ENCODE peak calls at places on chromosomes 6 and 20, in four cellular contexts. One of them, this sample, is unnamed.

GRCh38 chr6:107506145-107506544 is 16.2 kb downstream of the SOBP start:
- DNase-seq in GM23248: no peak
- DNase-seq in lower lobe of right lung: no peak
- DNase-seq in OCI-LY7: no peak
- DNase-seq in this sample: no peak

GRCh38 chr6:131136021-131136847 is 967 bp downstream of the AKAP7 start:
- DNase-seq in GM23248: peak; percentile 83
- DNase-seq in lower lobe of right lung: no peak
- DNase-seq in OCI-LY7: no peak
- DNase-seq in this sample: no peak

GRCh38 chr6:19035454-19035853 is 648.3 kb downstream of the RNF144B start:
- DNase-seq in GM23248: no peak
- DNase-seq in lower lobe of right lung: no peak
- DNase-seq in OCI-LY7: no peak
- DNase-seq in this sample: no peak

GRCh38 chr6:158686791-158687381 is 37.0 kb downstream of the SYTL3 start:
- DNase-seq in GM23248: no peak
- DNase-seq in lower lobe of right lung: no peak
- DNase-seq in OCI-LY7: no peak
- DNase-seq in this sample: no peak

GRCh38 chr6:7414811-7415210 is 25.2 kb downstream of the RIOK1 start:
- DNase-seq in GM23248: peak; percentile 94
- DNase-seq in lower lobe of right lung: no peak
- DNase-seq in OCI-LY7: no peak
- DNase-seq in this sample: peak; percentile 82

GRCh38 chr6:20092071-20092566 is 120.2 kb downstream of the MBOAT1 start:
- DNase-seq in GM23248: peak; percentile 52
- DNase-seq in lower lobe of right lung: no peak
- DNase-seq in OCI-LY7: peak; percentile 27
- DNase-seq in this sample: peak; percentile 87

GRCh38 chr6:119985952-119986736 is 636.6 kb upstream of the MAN1A1 start:
- DNase-seq in GM23248: no peak
- DNase-seq in lower lobe of right lung: no peak
- DNase-seq in OCI-LY7: no peak
- DNase-seq in this sample: no peak

GRCh38 chr6:1516742-1517520 is 92.8 kb upstream of the FOXC1 start:
- DNase-seq in GM23248: no peak
- DNase-seq in lower lobe of right lung: no peak
- DNase-seq in OCI-LY7: no peak
- DNase-seq in this sample: no peak

GRCh38 chr20:731891-732560 is 36.3 kb downstream of the SLC52A3 start:
- DNase-seq in GM23248: peak; percentile 46
- DNase-seq in lower lobe of right lung: no peak
- DNase-seq in OCI-LY7: no peak
- DNase-seq in this sample: no peak

GRCh38 chr6:79946242-79946641 is 1.1 kb downstream of the ELOVL4 start:
- DNase-seq in GM23248: peak; percentile 49
- DNase-seq in lower lobe of right lung: no peak
- DNase-seq in OCI-LY7: peak; percentile 1
- DNase-seq in this sample: peak; percentile 73

GRCh38 chr6:20604159-20604558 is 69.9 kb downstream of the CDKAL1 start:
- DNase-seq in GM23248: no peak
- DNase-seq in lower lobe of right lung: no peak
- DNase-seq in OCI-LY7: no peak
- DNase-seq in this sample: no peak

GRCh38 chr20:21074605-21075336 is 31.4 kb downstream of the LINC00237 start:
- DNase-seq in GM23248: peak; percentile 16
- DNase-seq in lower lobe of right lung: no peak
- DNase-seq in OCI-LY7: no peak
- DNase-seq in this sample: no peak

GRCh38 chr20:34017610-34018009 is 23.9 kb downstream of the RALY start:
- DNase-seq in GM23248: peak; percentile 92
- DNase-seq in lower lobe of right lung: no peak
- DNase-seq in OCI-LY7: no peak
- DNase-seq in this sample: no peak

GRCh38 chr20:34015401-34016335 is 22.0 kb downstream of the RALY start:
- DNase-seq in GM23248: no peak
- DNase-seq in lower lobe of right lung: no peak
- DNase-seq in OCI-LY7: no peak
- DNase-seq in this sample: no peak

GRCh38 chr20:34016736-34017135 is 23.0 kb downstream of the RALY start:
- DNase-seq in GM23248: no peak
- DNase-seq in lower lobe of right lung: no peak
- DNase-seq in OCI-LY7: no peak
- DNase-seq in this sample: no peak

GRCh38 chr20:34014878-34015277 is 21.2 kb downstream of the RALY start:
- DNase-seq in GM23248: no peak
- DNase-seq in lower lobe of right lung: no peak
- DNase-seq in OCI-LY7: no peak
- DNase-seq in this sample: no peak

DNA sequence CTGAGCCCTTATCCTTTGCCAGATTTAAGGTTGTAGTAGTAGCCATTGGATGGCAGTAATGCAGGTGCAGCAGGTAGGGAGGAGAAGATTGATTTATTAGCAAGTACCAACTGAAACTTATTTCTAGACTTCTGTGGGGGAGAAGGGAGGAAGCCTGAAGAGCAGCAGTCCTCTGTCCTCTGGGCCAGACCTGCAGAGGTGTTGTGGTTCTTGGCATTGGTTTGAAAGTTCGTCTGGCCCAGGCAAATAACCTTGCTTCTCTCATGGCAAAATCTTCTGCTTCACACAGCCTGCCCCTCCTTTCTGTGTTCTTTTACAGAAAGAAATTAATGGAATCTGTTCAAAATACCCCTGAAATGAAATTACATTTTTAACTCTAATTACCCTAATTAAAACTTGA is 24.5 kb downstream of the RALY start:
- DNase-seq in GM23248: no peak
- DNase-seq in lower lobe of right lung: no peak
- DNase-seq in OCI-LY7: no peak
- DNase-seq in this sample: no peak
- H3K4me1 ChIP-seq in GM23248: peaks cover 14% of the 10 kb centered on the region
- H3K4me1 ChIP-seq in lower lobe of right lung: peaks cover 76% of the 10 kb centered on the region
- H3K4me1 ChIP-seq in OCI-LY7: peaks cover 49% of the 10 kb centered on the region
- H3K4me1 ChIP-seq in this sample: peaks cover 3% of the 10 kb centered on the region

GRCh38 chr6:100370265-100370664 is 94.5 kb downstream of the SIM1 start:
- DNase-seq in GM23248: peak; percentile 31
- DNase-seq in lower lobe of right lung: no peak
- DNase-seq in OCI-LY7: peak; percentile 4
- DNase-seq in this sample: no peak
- H3K4me1 ChIP-seq in GM23248: peaks cover 3% of the 10 kb centered on the region
- H3K4me1 ChIP-seq in lower lobe of right lung: no peaks in the 10 kb centered on the region
- H3K4me1 ChIP-seq in OCI-LY7: no peaks in the 10 kb centered on the region
- H3K4me1 ChIP-seq in this sample: peaks cover 2% of the 10 kb centered on the region

DNA sequence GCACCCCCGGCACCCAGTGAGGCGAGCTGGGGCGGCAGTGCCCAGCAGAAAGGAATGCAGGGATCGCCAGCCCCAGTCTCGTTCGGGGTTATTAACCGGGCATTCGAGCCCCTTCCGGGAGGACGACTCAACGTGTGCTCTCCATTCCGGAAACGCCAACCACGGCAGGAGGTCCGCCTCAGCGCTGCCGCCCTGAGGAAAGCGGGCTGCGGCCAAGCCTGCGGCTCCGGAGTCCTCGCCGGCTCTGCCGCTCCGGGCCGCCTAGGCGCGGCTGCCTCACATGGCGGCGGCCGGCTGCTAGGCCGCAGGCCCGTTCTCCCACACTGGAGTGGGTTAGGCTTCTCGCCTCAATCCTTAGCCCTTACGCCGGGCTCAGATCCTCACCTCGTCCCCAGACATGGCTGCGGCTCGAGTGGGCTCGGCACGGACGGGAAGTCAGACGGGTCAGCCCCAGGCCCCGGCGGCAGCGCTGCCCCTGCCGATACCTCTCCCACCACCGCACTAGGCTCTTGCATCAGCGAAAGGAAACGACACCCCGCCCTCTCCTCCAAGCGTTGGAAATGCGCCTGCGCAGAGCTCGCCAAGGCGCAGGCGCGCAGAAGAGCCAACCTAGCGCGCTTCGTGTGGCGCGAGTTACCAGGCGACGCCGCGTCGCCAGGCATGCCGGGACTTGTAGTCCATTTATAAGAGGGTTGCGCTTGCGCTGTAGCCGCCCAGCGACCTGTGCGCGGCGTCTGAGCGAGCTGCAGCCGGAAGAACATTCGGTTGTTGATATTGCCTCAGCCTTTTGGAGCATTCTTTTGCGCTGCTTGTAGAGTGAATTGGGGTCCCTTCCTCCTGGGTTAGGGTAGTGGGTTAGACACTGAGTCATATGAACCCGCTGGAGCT is at the start of gene EIF2S2:
- DNase-seq in GM23248: peak; percentile 99
- DNase-seq in lower lobe of right lung: peak; percentile 98
- DNase-seq in OCI-LY7: peak; percentile 100
- DNase-seq in this sample: peak; percentile 99
- H3K4me1 ChIP-seq in GM23248: peaks cover 25% of the 10 kb centered on the region
- H3K4me1 ChIP-seq in lower lobe of right lung: peaks cover 47% of the 10 kb centered on the region
- H3K4me1 ChIP-seq in OCI-LY7: peaks cover 40% of the 10 kb centered on the region
- H3K4me1 ChIP-seq in this sample: peaks cover 3% of the 10 kb centered on the region

DNA sequence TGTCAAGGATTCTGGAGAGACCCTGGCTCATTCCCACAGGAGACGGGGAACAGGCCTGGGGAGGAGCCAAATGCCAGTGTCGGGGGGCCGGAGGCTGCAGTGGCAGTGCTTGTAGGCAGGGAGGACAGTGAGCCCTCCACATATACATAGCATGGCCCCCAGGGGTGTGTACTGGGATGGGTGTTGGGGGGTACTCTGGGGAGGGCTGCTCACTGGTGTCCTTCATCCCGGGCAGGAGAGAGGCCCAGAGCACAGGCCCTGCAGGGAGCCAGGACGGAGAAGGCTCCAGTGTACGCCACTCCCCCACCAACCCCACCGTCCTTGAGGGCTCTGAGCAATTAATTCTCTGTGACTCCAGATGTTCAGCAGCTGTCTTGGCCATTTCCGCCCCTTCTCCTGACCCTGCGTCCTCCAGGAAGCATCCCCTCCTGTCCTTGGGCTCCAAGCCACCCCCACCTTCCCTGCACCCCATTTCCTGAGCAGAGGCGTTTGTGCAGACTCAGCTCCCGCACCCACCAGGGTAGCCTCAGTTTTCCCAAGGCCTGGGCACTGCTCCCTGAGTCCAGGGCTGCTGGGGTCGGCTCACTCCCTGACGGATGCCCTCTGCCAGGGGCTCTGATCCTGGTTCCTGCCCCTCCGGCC is 3.4 kb upstream of the ABHD16B start:
- DNase-seq in GM23248: peak; percentile 19
- DNase-seq in lower lobe of right lung: no peak
- DNase-seq in OCI-LY7: no peak
- DNase-seq in this sample: no peak
- H3K4me1 ChIP-seq in GM23248: peaks cover 10% of the 10 kb centered on the region
- H3K4me1 ChIP-seq in lower lobe of right lung: peaks cover 65% of the 10 kb centered on the region
- H3K4me1 ChIP-seq in OCI-LY7: peaks cover 13% of the 10 kb centered on the region
- H3K4me1 ChIP-seq in this sample: peaks cover 5% of the 10 kb centered on the region

GRCh38 chr20:41574802-41575389 is 43.3 kb downstream of the CHD6 start:
- DNase-seq in GM23248: no peak
- DNase-seq in lower lobe of right lung: no peak
- DNase-seq in OCI-LY7: no peak
- DNase-seq in this sample: peak; percentile 29
- H3K4me1 ChIP-seq in GM23248: peaks cover 9% of the 10 kb centered on the region
- H3K4me1 ChIP-seq in lower lobe of right lung: peaks cover 50% of the 10 kb centered on the region
- H3K4me1 ChIP-seq in OCI-LY7: peaks cover 13% of the 10 kb centered on the region
- H3K4me1 ChIP-seq in this sample: peaks cover 3% of the 10 kb centered on the region

GRCh38 chr6:17869753-17870050 is 117.7 kb downstream of the KIF13A start:
- DNase-seq in GM23248: no peak
- DNase-seq in lower lobe of right lung: no peak
- DNase-seq in OCI-LY7: no peak
- DNase-seq in this sample: no peak

GRCh38 chr6:17870302-17871168 is 116.9 kb downstream of the KIF13A start:
- DNase-seq in GM23248: peak; percentile 25
- DNase-seq in lower lobe of right lung: no peak
- DNase-seq in OCI-LY7: no peak
- DNase-seq in this sample: no peak

GRCh38 chr6:17872908-17873307 is 114.5 kb downstream of the KIF13A start:
- DNase-seq in GM23248: no peak
- DNase-seq in lower lobe of right lung: no peak
- DNase-seq in OCI-LY7: no peak
- DNase-seq in this sample: no peak

GRCh38 chr6:17871169-17871479 is 116.3 kb downstream of the KIF13A start:
- DNase-seq in GM23248: no peak
- DNase-seq in lower lobe of right lung: no peak
- DNase-seq in OCI-LY7: no peak
- DNase-seq in this sample: no peak

DNA sequence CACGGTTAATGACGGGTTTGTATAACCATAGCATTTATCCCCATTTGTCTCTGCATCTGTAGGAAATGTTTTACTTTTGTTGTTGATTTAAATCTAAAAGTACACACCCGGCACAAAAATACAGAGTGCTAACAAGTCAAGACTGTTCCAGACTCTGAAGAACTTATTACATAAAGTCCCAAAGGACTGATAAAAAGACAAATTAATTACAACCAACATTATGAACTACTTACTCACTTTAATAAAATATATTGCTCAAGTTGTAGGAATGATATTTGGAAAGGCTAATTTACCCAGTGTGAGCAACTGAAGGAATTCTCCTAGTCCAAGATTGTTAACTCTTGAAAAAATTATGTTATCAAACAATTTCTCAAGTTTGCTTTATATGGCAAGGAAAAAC is 115.6 kb downstream of the KIF13A start:
- DNase-seq in GM23248: peak; percentile 45
- DNase-seq in lower lobe of right lung: no peak
- DNase-seq in OCI-LY7: no peak
- DNase-seq in this sample: no peak
- H3K4me1 ChIP-seq in GM23248: peaks cover 62% of the 10 kb centered on the region
- H3K4me1 ChIP-seq in lower lobe of right lung: peaks cover 38% of the 10 kb centered on the region
- H3K4me1 ChIP-seq in OCI-LY7: no peaks in the 10 kb centered on the region
- H3K4me1 ChIP-seq in this sample: no peaks in the 10 kb centered on the region